ENCODE peak calls at places on chromosome 21, in ten cellular contexts. One of them, this sample, is unnamed.

GRCh38 chr21:28822064-28822402 is 170.6 kb downstream of the LTN1 start:
- DNase-seq in A549: no peak
- DNase-seq in endothelial cell of umbilical vein: peak; percentile 30
- DNase-seq in prostate gland: no peak
- DNase-seq in esophagus squamous epithelium: no peak
- DNase-seq in tibial nerve: no peak
- DNase-seq in ovary: no peak
- DNase-seq in stomach: no peak
- DNase-seq in GM12878: no peak
- DNase-seq in transverse colon: no peak
- DNase-seq in this sample: no peak

GRCh38 chr21:43211085-43212071 is 42.6 kb downstream of the CRYAA start:
- DNase-seq in A549: no peak
- DNase-seq in esophagus squamous epithelium: no peak
- DNase-seq in prostate gland: peak; percentile 6
- DNase-seq in ovary: no peak
- DNase-seq in tibial nerve: peak; percentile 4
- DNase-seq in stomach: peak; percentile 92
- DNase-seq in endothelial cell of umbilical vein: peak; percentile 56
- DNase-seq in transverse colon: peak; percentile 79
- DNase-seq in GM12878: no peak
- DNase-seq in this sample: peak; percentile 14

GRCh38 chr21:37249112-37249904 is 17.8 kb downstream of the VPS26C start:
- DNase-seq in tibial nerve: no peak
- DNase-seq in transverse colon: no peak
- DNase-seq in GM12878: peak; percentile 11
- DNase-seq in endothelial cell of umbilical vein: no peak
- DNase-seq in A549: no peak
- DNase-seq in esophagus squamous epithelium: no peak
- DNase-seq in stomach: no peak
- DNase-seq in ovary: no peak
- DNase-seq in prostate gland: no peak
- DNase-seq in this sample: no peak

GRCh38 chr21:36699546-36700294 is 805 bp downstream of the SIM2 start:
- DNase-seq in esophagus squamous epithelium: no peak
- DNase-seq in prostate gland: no peak
- DNase-seq in endothelial cell of umbilical vein: no peak
- DNase-seq in A549: no peak
- DNase-seq in transverse colon: no peak
- DNase-seq in stomach: no peak
- DNase-seq in ovary: no peak
- DNase-seq in GM12878: no peak
- DNase-seq in tibial nerve: no peak
- DNase-seq in this sample: peak; percentile 73

GRCh38 chr21:14737922-14738321 is 191.8 kb upstream of the SAMSN1 start:
- DNase-seq in GM12878: no peak
- DNase-seq in transverse colon: peak; percentile 46
- DNase-seq in stomach: peak; percentile 31
- DNase-seq in prostate gland: peak; percentile 45
- DNase-seq in A549: peak; percentile 63
- DNase-seq in endothelial cell of umbilical vein: peak; percentile 62
- DNase-seq in esophagus squamous epithelium: no peak
- DNase-seq in tibial nerve: peak; percentile 55
- DNase-seq in ovary: no peak
- DNase-seq in this sample: no peak

GRCh38 chr21:39037807-39038405 is 145.3 kb downstream of the PSMG1 start:
- DNase-seq in endothelial cell of umbilical vein: peak; percentile 35
- DNase-seq in prostate gland: no peak
- DNase-seq in esophagus squamous epithelium: no peak
- DNase-seq in tibial nerve: no peak
- DNase-seq in ovary: no peak
- DNase-seq in GM12878: no peak
- DNase-seq in stomach: no peak
- DNase-seq in A549: no peak
- DNase-seq in transverse colon: no peak
- DNase-seq in this sample: no peak

GRCh38 chr21:38914071-38914491 is 108.4 kb downstream of the ETS2 start:
- DNase-seq in esophagus squamous epithelium: no peak
- DNase-seq in ovary: no peak
- DNase-seq in A549: no peak
- DNase-seq in transverse colon: peak; percentile 3
- DNase-seq in GM12878: no peak
- DNase-seq in endothelial cell of umbilical vein: no peak
- DNase-seq in prostate gland: no peak
- DNase-seq in stomach: no peak
- DNase-seq in tibial nerve: no peak
- DNase-seq in this sample: no peak

GRCh38 chr21:17455451-17455850 is 57.4 kb upstream of the CXADR start:
- DNase-seq in tibial nerve: no peak
- DNase-seq in endothelial cell of umbilical vein: no peak
- DNase-seq in A549: peak; percentile 18
- DNase-seq in prostate gland: no peak
- DNase-seq in stomach: no peak
- DNase-seq in GM12878: no peak
- DNase-seq in transverse colon: no peak
- DNase-seq in ovary: no peak
- DNase-seq in esophagus squamous epithelium: no peak
- DNase-seq in this sample: no peak

GRCh38 chr21:16055012-16055411 is 325.2 kb downstream of the USP25 start:
- DNase-seq in prostate gland: no peak
- DNase-seq in endothelial cell of umbilical vein: no peak
- DNase-seq in transverse colon: no peak
- DNase-seq in tibial nerve: no peak
- DNase-seq in A549: no peak
- DNase-seq in GM12878: no peak
- DNase-seq in stomach: no peak
- DNase-seq in esophagus squamous epithelium: no peak
- DNase-seq in ovary: no peak
- DNase-seq in this sample: no peak

GRCh38 chr21:22120616-22121266 is 1122.5 kb downstream of the NCAM2 start:
- DNase-seq in esophagus squamous epithelium: no peak
- DNase-seq in endothelial cell of umbilical vein: no peak
- DNase-seq in GM12878: no peak
- DNase-seq in transverse colon: no peak
- DNase-seq in A549: peak; percentile 2
- DNase-seq in prostate gland: no peak
- DNase-seq in ovary: no peak
- DNase-seq in stomach: no peak
- DNase-seq in tibial nerve: no peak
- DNase-seq in this sample: no peak

GRCh38 chr21:14862794-14863720 is 201.7 kb downstream of the NRIP1 start:
- DNase-seq in ovary: no peak
- DNase-seq in transverse colon: no peak
- DNase-seq in A549: no peak
- DNase-seq in endothelial cell of umbilical vein: peak; percentile 31
- DNase-seq in GM12878: no peak
- DNase-seq in stomach: no peak
- DNase-seq in prostate gland: no peak
- DNase-seq in esophagus squamous epithelium: no peak
- DNase-seq in tibial nerve: no peak
- DNase-seq in this sample: no peak

DNA sequence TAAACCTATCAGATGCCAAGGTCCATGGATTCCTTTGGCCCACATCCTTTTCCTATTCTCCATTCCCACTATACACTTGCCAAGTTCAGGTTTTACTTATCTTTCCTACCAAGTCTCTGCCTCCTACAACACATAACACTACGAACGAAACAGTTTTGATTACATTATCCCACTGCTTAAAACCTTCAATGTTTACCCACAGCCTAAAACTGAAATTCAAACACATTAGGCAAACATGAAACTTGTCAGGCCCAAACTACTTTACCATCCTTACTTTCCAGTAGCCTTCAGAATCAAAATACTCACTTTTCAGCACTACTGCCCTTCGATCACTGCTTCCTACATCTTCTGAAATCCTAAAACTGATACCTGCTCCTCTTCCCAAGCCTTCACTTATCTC is 3.0 kb downstream of the SCAF4 start:
- DNase-seq in stomach: no peak
- DNase-seq in endothelial cell of umbilical vein: no peak
- DNase-seq in ovary: no peak
- DNase-seq in A549: no peak
- DNase-seq in GM12878: no peak
- DNase-seq in tibial nerve: no peak
- DNase-seq in prostate gland: no peak
- DNase-seq in esophagus squamous epithelium: no peak
- DNase-seq in transverse colon: no peak
- DNase-seq in this sample: no peak
- H3K4me3 ChIP-seq in stomach: peak overlapping the region; percentile 6
- H3K4me3 ChIP-seq in endothelial cell of umbilical vein: no peak overlapping the region
- H3K4me3 ChIP-seq in ovary: no peak overlapping the region
- H3K4me3 ChIP-seq in A549: no peak overlapping the region
- H3K4me3 ChIP-seq in GM12878: peak overlapping the region; percentile 94
- H3K4me3 ChIP-seq in tibial nerve: no peak overlapping the region
- H3K4me3 ChIP-seq in prostate gland: no peak overlapping the region
- H3K4me3 ChIP-seq in esophagus squamous epithelium: no peak overlapping the region
- H3K4me3 ChIP-seq in transverse colon: no peak overlapping the region
- H3K4me3 ChIP-seq in this sample: no peak overlapping the region

GRCh38 chr21:26169611-26170470 is 729 bp downstream of the APP start:
- DNase-seq in ovary: peak; percentile 38
- DNase-seq in endothelial cell of umbilical vein: peak; percentile 59
- DNase-seq in transverse colon: peak; percentile 64
- DNase-seq in esophagus squamous epithelium: no peak
- DNase-seq in stomach: peak; percentile 62
- DNase-seq in A549: peak; percentile 58
- DNase-seq in GM12878: no peak
- DNase-seq in prostate gland: peak; percentile 60
- DNase-seq in tibial nerve: peak; percentile 51
- DNase-seq in this sample: peak; percentile 90
- TF ChIP-seq POLR2A in ovary: peak; percentile 7
- TF ChIP-seq POLR2A in endothelial cell of umbilical vein: peak; percentile 38
- TF ChIP-seq POLR2A in transverse colon: peak; percentile 60
- TF ChIP-seq POLR2A in esophagus squamous epithelium: peak; percentile 14
- TF ChIP-seq POLR2A in stomach: no peak
- TF ChIP-seq POLR2A in A549: no peak
- TF ChIP-seq POLR2A in GM12878: peak; percentile 66
- TF ChIP-seq POLR2A in prostate gland: peak; percentile 21
- TF ChIP-seq POLR2A in tibial nerve: no peak
- TF ChIP-seq POLR2A in this sample: no peak

DNA sequence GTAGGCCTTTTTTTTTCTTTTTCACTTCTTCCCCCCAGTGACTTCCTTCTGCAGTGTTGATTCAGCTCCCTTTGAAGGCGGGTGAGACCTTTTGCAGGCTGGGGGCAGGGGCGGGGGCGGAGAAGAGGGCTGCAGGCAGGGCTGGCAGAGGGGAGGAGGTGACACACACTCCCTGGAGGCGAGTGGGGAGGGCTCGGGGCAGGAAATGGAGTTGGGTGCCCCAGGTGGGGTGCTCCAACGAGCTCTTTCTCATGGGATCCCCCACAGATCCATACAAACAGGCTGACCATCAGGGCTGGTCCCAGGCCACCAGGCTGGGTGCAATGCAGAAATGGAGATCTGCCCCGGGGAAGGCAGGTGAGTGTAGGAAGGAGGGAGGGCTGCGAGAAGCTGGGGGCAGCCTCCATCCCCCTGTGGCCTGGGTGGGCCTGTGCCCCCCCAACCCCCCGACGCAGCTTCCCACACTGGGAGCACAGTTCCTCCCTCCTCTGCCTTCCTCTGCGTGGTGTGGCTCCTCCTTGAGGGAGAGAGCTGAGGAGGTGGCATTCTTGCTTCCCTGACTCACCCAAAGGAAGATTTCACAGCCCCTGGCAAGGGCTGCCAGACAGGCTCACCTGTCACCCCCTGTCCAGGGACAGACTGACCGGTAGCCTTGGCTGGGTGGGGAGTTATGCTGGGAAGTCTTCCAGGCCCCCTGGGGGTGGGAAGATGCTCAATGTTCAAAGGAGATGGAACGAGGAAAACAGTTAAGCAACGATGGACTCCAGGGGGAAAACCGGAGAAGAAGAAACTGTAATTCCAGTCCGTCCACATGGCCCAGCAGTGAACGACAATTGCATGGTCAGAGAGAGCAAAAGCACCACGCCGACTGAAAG is 7.1 kb upstream of the ITGB2 start:
- DNase-seq in endothelial cell of umbilical vein: no peak
- DNase-seq in tibial nerve: peak; percentile 49
- DNase-seq in esophagus squamous epithelium: no peak
- DNase-seq in transverse colon: peak; percentile 54
- DNase-seq in A549: peak; percentile 71
- DNase-seq in stomach: no peak
- DNase-seq in ovary: no peak
- DNase-seq in GM12878: peak; percentile 87
- DNase-seq in prostate gland: no peak
- DNase-seq in this sample: no peak
- TF ChIP-seq CTCF in endothelial cell of umbilical vein: no peak
- TF ChIP-seq CTCF in tibial nerve: no peak
- TF ChIP-seq CTCF in esophagus squamous epithelium: no peak
- TF ChIP-seq CTCF in transverse colon: no peak
- TF ChIP-seq CTCF in A549: no peak
- TF ChIP-seq CTCF in stomach: no peak
- TF ChIP-seq CTCF in ovary: no peak
- TF ChIP-seq CTCF in GM12878: no peak
- TF ChIP-seq CTCF in prostate gland: no peak
- TF ChIP-seq CTCF in this sample: no peak

GRCh38 chr21:46456750-46457149 is 1.9 kb upstream of the DIP2A start:
- DNase-seq in GM12878: no peak
- DNase-seq in tibial nerve: no peak
- DNase-seq in stomach: no peak
- DNase-seq in A549: no peak
- DNase-seq in prostate gland: no peak
- DNase-seq in endothelial cell of umbilical vein: no peak
- DNase-seq in esophagus squamous epithelium: no peak
- DNase-seq in ovary: no peak
- DNase-seq in transverse colon: no peak
- DNase-seq in this sample: no peak

GRCh38 chr21:46459356-46460112 is 843 bp downstream of the DIP2A start:
- DNase-seq in transverse colon: peak; percentile 55
- DNase-seq in ovary: peak; percentile 36
- DNase-seq in A549: no peak
- DNase-seq in tibial nerve: peak; percentile 36
- DNase-seq in prostate gland: peak; percentile 31
- DNase-seq in esophagus squamous epithelium: no peak
- DNase-seq in GM12878: no peak
- DNase-seq in stomach: peak; percentile 62
- DNase-seq in endothelial cell of umbilical vein: peak; percentile 42
- DNase-seq in this sample: peak; percentile 33

GRCh38 chr21:46457801-46458314 is 833 bp upstream of the DIP2A start:
- DNase-seq in stomach: peak; percentile 30
- DNase-seq in GM12878: no peak
- DNase-seq in transverse colon: peak; percentile 37
- DNase-seq in A549: peak; percentile 30
- DNase-seq in esophagus squamous epithelium: no peak
- DNase-seq in prostate gland: peak; percentile 8
- DNase-seq in tibial nerve: peak; percentile 22
- DNase-seq in ovary: peak; percentile 28
- DNase-seq in endothelial cell of umbilical vein: peak; percentile 49
- DNase-seq in this sample: peak; percentile 26

GRCh38 chr21:46458315-46459023 is at the start of gene DIP2A:
- DNase-seq in GM12878: peak; percentile 85
- DNase-seq in prostate gland: peak; percentile 93
- DNase-seq in endothelial cell of umbilical vein: peak; percentile 98
- DNase-seq in ovary: peak; percentile 94
- DNase-seq in tibial nerve: peak; percentile 84
- DNase-seq in esophagus squamous epithelium: peak; percentile 61
- DNase-seq in transverse colon: peak; percentile 96
- DNase-seq in A549: peak; percentile 95
- DNase-seq in stomach: peak; percentile 96
- DNase-seq in this sample: peak; percentile 91

DNA sequence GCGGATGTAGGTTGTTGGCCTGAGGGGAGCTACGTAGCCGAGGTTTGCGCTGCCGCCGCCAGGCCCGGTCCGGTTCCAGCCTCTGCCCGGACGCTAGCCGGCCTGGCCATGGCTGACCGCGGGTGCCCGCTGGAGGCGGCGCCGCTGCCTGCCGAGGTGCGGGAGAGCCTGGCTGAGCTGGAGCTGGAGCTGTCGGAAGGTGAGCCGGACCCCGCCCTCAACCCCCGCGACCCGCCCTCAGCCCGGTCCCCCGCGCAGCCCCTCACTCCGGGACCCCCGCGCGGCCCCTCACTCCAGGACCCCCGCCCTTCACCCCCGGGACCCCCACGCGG is 299 bp downstream of the DIP2A start:
- DNase-seq in endothelial cell of umbilical vein: no peak
- DNase-seq in GM12878: no peak
- DNase-seq in esophagus squamous epithelium: no peak
- DNase-seq in stomach: no peak
- DNase-seq in ovary: no peak
- DNase-seq in prostate gland: no peak
- DNase-seq in tibial nerve: no peak
- DNase-seq in transverse colon: no peak
- DNase-seq in A549: no peak
- DNase-seq in this sample: no peak
- H3K4me3 ChIP-seq in endothelial cell of umbilical vein: peak overlapping the region; percentile 54
- H3K4me3 ChIP-seq in GM12878: peak overlapping the region; percentile 87
- H3K4me3 ChIP-seq in esophagus squamous epithelium: peak overlapping the region; percentile 99
- H3K4me3 ChIP-seq in stomach: peak overlapping the region; percentile 71
- H3K4me3 ChIP-seq in ovary: peak overlapping the region; percentile 88
- H3K4me3 ChIP-seq in prostate gland: peak overlapping the region; percentile 97
- H3K4me3 ChIP-seq in tibial nerve: peak overlapping the region; percentile 73
- H3K4me3 ChIP-seq in transverse colon: peak overlapping the region; percentile 98
- H3K4me3 ChIP-seq in A549: peak overlapping the region; percentile 71
- H3K4me3 ChIP-seq in this sample: peak overlapping the region; percentile 88

This sample was measured in lower leg skin.